ENCODE peak calls at places on chromosomes 4 and X, in ten cellular contexts. N is SJCRH30, B is lung, R is aorta, H is right lobe of liver, U is cardiac muscle cell, O is tibial artery, T is esophagus squamous epithelium, G is ovary, A is mesenchymal stem cell. Q is an unnamed sample.

GRCh38 chr4:128653514-128654420 is 155.7 kb upstream of the JADE1 start:
- DNase-seq in O (no peak), U (peak), B (peak), A (peak), G (peak), T (no peak), R (no peak), N (peak), H (no peak), Q (peak)

GRCh38 chr4:145944886-145945285 is 6.3 kb upstream of the ZNF827 start:
- DNase-seq in B (no peak), G (no peak), N (no peak), U (no peak), O (no peak), A (no peak), R (no peak), T (no peak), H (no peak), Q (no peak)

GRCh38 chr4:101071241-101071640 is 276.1 kb downstream of the PPP3CA start:
- DNase-seq in H (no peak), T (no peak), A (no peak), G (no peak), R (no peak), O (no peak), N (no peak), U (no peak), B (no peak), Q (no peak)

GRCh38 chr4:163161536-163162205 is 5.0 kb downstream of the NAF1 start:
- DNase-seq in O (no peak), T (no peak), H (no peak), N (no peak), U (no peak), G (no peak), R (no peak), A (peak), B (no peak), Q (no peak)

GRCh38 chr4:159048166-159048886 is 54.6 kb upstream of the RAPGEF2 start:
- DNase-seq in T (no peak), R (peak), H (peak), B (peak), A (peak), G (peak), N (peak), O (peak), U (peak), Q (peak)

GRCh38 chr4:87912164-87913004 is 63.1 kb upstream of the SPP1 start:
- DNase-seq in A (peak), T (no peak), H (no peak), R (no peak), N (no peak), B (no peak), G (no peak), U (no peak), O (no peak), Q (no peak)

GRCh38 chr4:145217339-145217738 is 37.0 kb upstream of the OTUD4 start:
- DNase-seq in U (no peak), N (no peak), T (no peak), B (no peak), G (no peak), R (no peak), H (no peak), A (no peak), O (no peak), Q (no peak)

GRCh38 chrX:115968436-115969252 is 201.9 kb upstream of the AGTR2 start:
- DNase-seq in G (peak), R (peak), H (peak), A (peak), O (no peak), B (peak), U (peak), N (peak), T (no peak), Q (peak)

GRCh38 chrX:153885968-153886903 is at the start of gene L1CAM:
- DNase-seq in H (no peak), N (no peak), R (no peak), U (peak), T (no peak), B (no peak), A (no peak), O (no peak), G (no peak), Q (no peak)

GRCh38 chr4:144894525-144894924 is 203.5 kb downstream of the ANAPC10 start:
- DNase-seq in R (no peak), B (no peak), U (no peak), T (no peak), H (no peak), N (peak), G (no peak), A (peak), O (peak), Q (no peak)

GRCh38 chr4:57401586-57401985 is 291.4 kb upstream of the IGFBP7 start:
- DNase-seq in A (no peak), U (no peak), O (no peak), B (no peak), R (no peak), T (no peak), G (no peak), N (no peak), H (no peak), Q (no peak)

GRCh38 chr4:57404463-57404862 is 294.3 kb upstream of the IGFBP7 start:
- DNase-seq in N (no peak), T (no peak), G (no peak), A (no peak), B (no peak), R (no peak), U (no peak), H (no peak), O (no peak), Q (no peak)

GRCh38 chr4:57410331-57411052 is 300.3 kb upstream of the IGFBP7 start:
- DNase-seq in G (no peak), N (no peak), H (no peak), A (no peak), R (no peak), O (peak), U (no peak), T (no peak), B (no peak), Q (peak)

GRCh38 chr4:57403591-57403990 is 293.4 kb upstream of the IGFBP7 start:
- DNase-seq in U (no peak), B (no peak), O (no peak), G (no peak), A (no peak), H (no peak), T (no peak), R (no peak), N (no peak), Q (no peak)

GRCh38 chr4:57405359-57405758 is 295.2 kb upstream of the IGFBP7 start:
- DNase-seq in O (no peak), N (no peak), T (no peak), A (no peak), H (no peak), B (no peak), G (no peak), R (no peak), U (no peak), Q (no peak)
- H3K27ac ChIP-seq in O (no peak), N (no peak), T (no peak), A (no peak), H (no peak), B (no peak), G (no peak), R (no peak), U (no peak), Q (no peak)

GRCh38 chr4:19380600-19380999 is 871.1 kb upstream of the SLIT2 start:
- DNase-seq in G (no peak), O (no peak), U (no peak), B (no peak), R (no peak), A (peak), N (no peak), T (no peak), H (no peak), Q (no peak)

GRCh38 chr4:19379318-19379717 is 872.4 kb upstream of the SLIT2 start:
- DNase-seq in O (no peak), R (no peak), A (no peak), T (no peak), U (no peak), G (no peak), N (no peak), B (no peak), H (no peak), Q (no peak)

GRCh38 chr4:19375931-19376330 is 875.8 kb upstream of the SLIT2 start:
- DNase-seq in A (no peak), G (no peak), H (no peak), N (no peak), U (no peak), O (no peak), T (no peak), R (no peak), B (no peak), Q (no peak)

GRCh38 chr4:19382993-19383392 is 868.7 kb upstream of the SLIT2 start:
- DNase-seq in N (no peak), H (no peak), G (no peak), O (no peak), R (no peak), B (no peak), U (no peak), T (no peak), A (peak), Q (no peak)

DNA sequence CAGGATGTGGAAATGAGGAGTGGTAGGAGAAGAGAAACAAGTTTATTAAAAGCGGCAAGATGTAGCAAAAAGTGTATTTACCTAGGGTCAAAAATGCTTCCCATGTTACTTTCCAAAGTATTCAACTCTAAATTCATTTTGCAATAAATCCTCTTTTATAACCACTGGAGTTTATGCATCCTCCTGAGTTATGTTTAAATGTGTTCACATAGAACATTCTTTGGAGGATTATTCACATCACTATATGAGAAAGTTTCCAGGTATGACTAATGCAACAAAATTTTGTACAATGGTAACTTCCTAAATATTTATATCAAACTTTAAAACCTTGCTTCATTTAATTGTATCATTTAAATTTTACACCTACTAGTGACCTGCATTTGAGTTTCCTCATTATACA is 870.6 kb upstream of the SLIT2 start:
- DNase-seq in U (no peak), G (no peak), B (no peak), H (no peak), O (no peak), T (no peak), N (no peak), A (peak), R (no peak), Q (no peak)
- H3K4me3 ChIP-seq in U (no peak), G (no peak), B (no peak), H (no peak), O (no peak), T (no peak), N (no peak), A (no peak), R (no peak), Q (no peak)

DNA sequence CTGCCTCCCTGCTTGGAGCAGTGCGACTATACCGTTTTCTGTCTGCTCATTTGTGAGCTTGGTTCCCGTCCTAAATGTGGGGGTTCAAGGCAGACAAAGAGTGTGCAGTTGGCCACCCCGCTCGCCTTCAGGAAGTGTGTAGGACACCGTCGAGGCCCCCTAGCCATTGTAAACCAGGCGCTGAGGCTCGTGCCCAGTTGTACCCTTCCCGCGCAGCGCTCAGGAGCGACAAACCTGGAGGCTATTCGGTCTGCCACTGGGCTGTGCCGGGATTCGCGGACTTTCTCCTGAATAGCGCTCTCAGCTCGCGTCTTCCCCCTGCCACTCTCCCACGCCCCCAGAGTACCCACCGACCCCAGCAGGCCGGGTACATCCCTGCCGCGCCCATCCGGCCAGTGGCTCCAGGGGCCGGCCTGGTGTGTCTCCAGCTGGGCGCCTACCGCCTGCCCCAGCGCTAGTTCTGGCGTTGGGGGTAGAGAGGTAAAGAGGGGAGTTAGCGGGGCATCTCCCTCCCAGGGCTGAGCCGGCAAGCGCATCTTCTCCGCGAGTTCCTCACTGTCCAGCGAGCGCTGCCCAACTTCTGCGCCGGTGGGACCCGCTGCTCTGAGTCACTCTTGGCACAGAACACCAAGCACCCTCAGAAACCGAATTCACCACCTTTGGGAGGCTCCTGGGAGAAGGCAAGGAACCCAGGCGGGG is 880 bp upstream of the LONRF3 start:
- DNase-seq in R (peak), A (no peak), G (peak), H (peak), N (no peak), T (no peak), B (no peak), O (peak), U (no peak), Q (no peak)
- H3K27ac ChIP-seq in R (no peak), A (no peak), G (no peak), H (no peak), N (no peak), T (no peak), B (no peak), O (no peak), U (no peak), Q (no peak)

GRCh38 chrX:17854521-17854920 is 6.6 kb downstream of the RAI2 start:
- DNase-seq in B (no peak), O (no peak), T (no peak), N (no peak), G (no peak), A (no peak), R (no peak), H (no peak), U (no peak), Q (no peak)
- H3K4me3 ChIP-seq in B (no peak), O (no peak), T (no peak), N (no peak), G (peak), A (no peak), R (no peak), H (no peak), U (no peak), Q (no peak)

GRCh38 chrX:27619975-27620374 is 29.8 kb downstream of the DCAF8L2 start:
- DNase-seq in B (no peak), U (peak), T (no peak), A (peak), H (no peak), N (no peak), G (no peak), R (no peak), O (no peak), Q (no peak)

GRCh38 chrX:27622883-27623282 is 32.7 kb downstream of the DCAF8L2 start:
- DNase-seq in A (no peak), N (no peak), R (no peak), B (no peak), U (no peak), O (no peak), T (no peak), G (no peak), H (no peak), Q (no peak)

GRCh38 chrX:27619459-27619858 is 29.3 kb downstream of the DCAF8L2 start:
- DNase-seq in B (no peak), H (no peak), G (no peak), O (no peak), R (no peak), N (no peak), A (no peak), T (no peak), U (no peak), Q (no peak)
- H3K27ac ChIP-seq in B (no peak), H (no peak), G (no peak), O (no peak), R (no peak), N (no peak), A (no peak), T (no peak), U (no peak), Q (no peak)

DNA sequence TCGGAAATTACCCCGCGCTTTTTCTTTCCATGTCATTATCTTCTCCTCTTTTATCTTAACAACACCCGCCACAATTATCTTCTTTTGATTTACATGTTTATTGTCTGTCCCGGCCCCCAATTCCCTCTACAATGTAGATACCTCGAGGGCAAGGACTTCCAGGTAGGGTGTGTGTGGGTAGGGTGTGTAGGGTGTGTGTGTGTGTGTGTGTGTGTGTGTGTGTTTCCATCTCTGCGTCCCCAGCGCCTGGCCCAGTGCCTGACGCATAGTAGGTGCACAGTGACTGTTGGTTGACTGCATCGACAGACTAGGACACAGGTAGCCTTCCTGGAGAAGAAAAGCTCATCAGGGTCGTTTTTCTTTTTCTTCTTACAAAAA is 103.1 kb downstream of the UCHL1 start:
- DNase-seq in B (no peak), N (no peak), O (no peak), T (no peak), A (no peak), H (no peak), U (no peak), R (no peak), G (no peak), Q (no peak)
- H3K4me3 ChIP-seq in B (peak), N (peak), O (peak), T (peak), A (peak), H (peak), U (peak), R (peak), G (peak), Q (peak)

GRCh38 chr4:86600007-86600653 is 6.0 kb downstream of the PTPN13 start:
- DNase-seq in T (no peak), A (no peak), U (no peak), H (no peak), B (no peak), N (no peak), O (no peak), R (no peak), G (no peak), Q (no peak)
- H3K27ac ChIP-seq in T (no peak), A (no peak), U (no peak), H (no peak), B (no peak), N (no peak), O (no peak), R (no peak), G (no peak), Q (no peak)

GRCh38 chr4:70737006-70737405 is 15.2 kb downstream of the RUFY3 start:
- DNase-seq in T (no peak), N (no peak), U (no peak), B (no peak), A (no peak), G (no peak), O (no peak), H (no peak), R (no peak), Q (no peak)
- H3K4me3 ChIP-seq in T (no peak), N (no peak), U (no peak), B (no peak), A (no peak), G (no peak), O (no peak), H (no peak), R (no peak), Q (no peak)

DNA sequence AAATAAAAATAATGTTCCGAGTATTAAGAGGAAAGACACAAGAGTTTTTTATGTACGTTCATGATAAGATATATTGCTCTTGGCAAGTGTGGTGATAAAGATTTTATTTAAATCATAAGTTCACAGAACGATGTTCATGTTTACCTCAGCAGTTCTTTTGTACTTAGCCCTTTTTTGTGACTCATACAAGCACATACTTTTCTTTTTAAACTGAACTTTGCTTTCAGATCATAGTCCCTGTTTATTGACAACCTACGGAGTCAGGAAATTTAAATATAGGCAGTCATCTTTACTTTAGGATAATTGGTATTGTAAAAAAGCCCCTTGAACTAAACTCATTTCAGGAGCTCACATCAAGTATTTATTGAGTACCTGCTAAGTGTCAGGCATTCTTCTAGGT is 1.3 kb upstream of the CTSO start:
- DNase-seq in H (no peak), R (no peak), B (no peak), U (no peak), N (no peak), G (no peak), O (no peak), T (no peak), A (no peak), Q (no peak)
- H3K27ac ChIP-seq in H (peak), R (no peak), B (no peak), U (no peak), N (no peak), G (no peak), O (no peak), T (no peak), A (no peak), Q (no peak)

Q was measured in heart right ventricle.